ENCODE peak calls at places on chromosomes 2 and 18, in seven cellular contexts. H, I, J, Q, E, N and V are unnamed samples.

GRCh38 chr2:65282492-65283053 is 54.9 kb downstream of the ACTR2 start:
- DNase-seq in Q (no peak), E (no peak), I (no peak), N (no peak), H (no peak), J (no peak), V (no peak)

GRCh38 chr2:11132036-11132671 is 23.1 kb upstream of the SLC66A3 start:
- DNase-seq in H (no peak), J (no peak), Q (no peak), E (no peak), N (no peak), I (no peak), V (no peak)

GRCh38 chr2:41061371-41061770 is 609.5 kb upstream of the SLC8A1 start:
- DNase-seq in I (no peak), Q (no peak), J (no peak), E (no peak), N (no peak), H (no peak), V (no peak)

GRCh38 chr18:74679006-74679678 is 81.5 kb downstream of the ZNF407 start:
- DNase-seq in Q (peak), I (no peak), E (no peak), H (no peak), J (no peak), N (no peak), V (no peak)

GRCh38 chr2:179963626-179964025 is 43.5 kb downstream of the CWC22 start:
- DNase-seq in J (no peak), I (no peak), Q (no peak), H (no peak), E (no peak), N (no peak), V (no peak)

GRCh38 chr2:11753452-11753885 is 7.0 kb downstream of the LPIN1 start:
- DNase-seq in E (no peak), N (no peak), H (peak), J (no peak), I (peak), Q (peak), V (peak)

GRCh38 chr2:15777795-15778371 is 162.5 kb upstream of the MYCN start:
- DNase-seq in J (no peak), H (no peak), N (no peak), E (no peak), Q (no peak), I (no peak), V (no peak)

GRCh38 chr2:120470041-120470716 is 124.2 kb downstream of the INHBB start:
- DNase-seq in Q (no peak), H (peak), N (no peak), E (no peak), I (no peak), J (no peak), V (no peak)

GRCh38 chr18:46199515-46200147 is 95.4 kb downstream of the HAUS1 start:
- DNase-seq in N (peak), Q (no peak), J (no peak), I (no peak), H (no peak), E (no peak), V (no peak)

GRCh38 chr2:28716265-28716865 is 35.3 kb upstream of the PPP1CB start:
- DNase-seq in N (peak), E (no peak), H (peak), Q (peak), I (no peak), J (peak), V (peak)

GRCh38 chr2:3210257-3210656 is 167.4 kb downstream of the EIPR1 start:
- DNase-seq in E (no peak), H (no peak), J (no peak), Q (no peak), N (no peak), I (no peak), V (no peak)

GRCh38 chr2:135029481-135030134 is 17.6 kb downstream of the MAP3K19 start:
- DNase-seq in E (no peak), H (no peak), N (no peak), J (no peak), Q (no peak), I (no peak), V (no peak)

GRCh38 chr2:226979004-226979403 is 143.2 kb downstream of the RHBDD1 start:
- DNase-seq in E (no peak), Q (no peak), H (no peak), I (no peak), J (no peak), N (no peak), V (no peak)

GRCh38 chr2:219679571-219679970 is 52.1 kb downstream of the SLC4A3 start:
- DNase-seq in J (no peak), N (no peak), Q (no peak), H (no peak), I (no peak), E (no peak), V (no peak)

GRCh38 chr2:134736167-134736885 is 17.5 kb upstream of the TMEM163 start:
- DNase-seq in Q (no peak), E (no peak), I (no peak), N (peak), H (no peak), J (no peak), V (no peak)

GRCh38 chr2:170369894-170370293 is 191.9 kb downstream of the MYO3B start:
- DNase-seq in E (no peak), Q (no peak), J (no peak), H (no peak), N (peak), I (no peak), V (no peak)

GRCh38 chr2:229489016-229489415 is 217.9 kb upstream of the PID1 start:
- DNase-seq in I (no peak), Q (no peak), N (no peak), H (no peak), J (no peak), E (no peak), V (no peak)

GRCh38 chr2:219508444-219508734 is 5.9 kb upstream of the ASIC4 start:
- DNase-seq in J (no peak), N (no peak), Q (no peak), H (no peak), E (no peak), I (no peak), V (no peak)

GRCh38 chr18:2958819-2959298 is 54.1 kb downstream of the LPIN2 start:
- DNase-seq in N (no peak), H (no peak), E (no peak), I (no peak), Q (peak), J (no peak), V (peak)

GRCh38 chr2:37389984-37390765 is 45.7 kb downstream of the QPCT start:
- DNase-seq in N (peak), E (no peak), Q (peak), H (peak), J (peak), I (peak), V (peak)

GRCh38 chr2:60416221-60417008 is 137.0 kb downstream of the BCL11A start:
- DNase-seq in E (no peak), Q (no peak), I (no peak), J (peak), H (no peak), N (no peak), V (no peak)

GRCh38 chr2:240643093-240643810 is 18.0 kb downstream of the GPR35 start:
- DNase-seq in N (no peak), Q (no peak), E (no peak), H (no peak), J (no peak), I (no peak), V (no peak)

GRCh38 chr2:224781400-224781799 is 65.2 kb upstream of the CCDC195 start:
- DNase-seq in N (no peak), H (no peak), I (no peak), E (no peak), Q (no peak), J (no peak), V (no peak)

GRCh38 chr2:208042041-208042440 is 16.7 kb upstream of the PLEKHM3 start:
- DNase-seq in I (no peak), J (no peak), N (no peak), E (no peak), H (no peak), Q (no peak), V (no peak)

GRCh38 chr2:203527719-203528118 is 7.4 kb downstream of the RAPH1 start:
- DNase-seq in I (no peak), N (no peak), H (no peak), E (no peak), Q (no peak), J (no peak), V (no peak)

GRCh38 chr2:32496657-32497056 is 131.2 kb upstream of the TTC27 start:
- DNase-seq in H (peak), I (no peak), E (no peak), Q (no peak), J (no peak), N (no peak), V (no peak)

GRCh38 chr18:62715829-62716678 is 713 bp downstream of the PHLPP1 start:
- DNase-seq in J (peak), H (peak), N (peak), I (peak), E (peak), Q (peak), V (peak)

GRCh38 chr2:201402651-201403573 is 45.8 kb upstream of the FLACC1 start:
- DNase-seq in I (no peak), N (no peak), H (no peak), E (no peak), Q (no peak), J (no peak), V (no peak)

GRCh38 chr2:222318026-222318711 is 19.4 kb upstream of the PAX3 start:
- DNase-seq in N (peak), J (no peak), I (peak), Q (peak), E (no peak), H (no peak), V (peak)

GRCh38 chr2:766255-766654 is 89.0 kb upstream of the TMEM18 start:
- DNase-seq in Q (no peak), H (no peak), I (no peak), E (no peak), N (no peak), J (no peak), V (no peak)

GRCh38 chr18:45365835-45366234 is 249.4 kb upstream of the SLC14A2 start:
- DNase-seq in Q (no peak), E (no peak), J (no peak), H (no peak), N (no peak), I (no peak), V (no peak)

GRCh38 chr2:126720647-126721046 is 64.7 kb downstream of the GYPC start:
- DNase-seq in I (no peak), N (no peak), E (no peak), H (no peak), J (no peak), Q (no peak), V (no peak)

GRCh38 chr2:127076924-127077323 is 30.0 kb downstream of the BIN1 start:
- DNase-seq in Q (no peak), N (no peak), H (no peak), I (no peak), J (no peak), E (no peak), V (no peak)

GRCh38 chr2:11160731-11161455 is 5.6 kb downstream of the SLC66A3 start:
- DNase-seq in I (no peak), E (no peak), H (no peak), N (no peak), J (no peak), Q (peak), V (peak)

DNA sequence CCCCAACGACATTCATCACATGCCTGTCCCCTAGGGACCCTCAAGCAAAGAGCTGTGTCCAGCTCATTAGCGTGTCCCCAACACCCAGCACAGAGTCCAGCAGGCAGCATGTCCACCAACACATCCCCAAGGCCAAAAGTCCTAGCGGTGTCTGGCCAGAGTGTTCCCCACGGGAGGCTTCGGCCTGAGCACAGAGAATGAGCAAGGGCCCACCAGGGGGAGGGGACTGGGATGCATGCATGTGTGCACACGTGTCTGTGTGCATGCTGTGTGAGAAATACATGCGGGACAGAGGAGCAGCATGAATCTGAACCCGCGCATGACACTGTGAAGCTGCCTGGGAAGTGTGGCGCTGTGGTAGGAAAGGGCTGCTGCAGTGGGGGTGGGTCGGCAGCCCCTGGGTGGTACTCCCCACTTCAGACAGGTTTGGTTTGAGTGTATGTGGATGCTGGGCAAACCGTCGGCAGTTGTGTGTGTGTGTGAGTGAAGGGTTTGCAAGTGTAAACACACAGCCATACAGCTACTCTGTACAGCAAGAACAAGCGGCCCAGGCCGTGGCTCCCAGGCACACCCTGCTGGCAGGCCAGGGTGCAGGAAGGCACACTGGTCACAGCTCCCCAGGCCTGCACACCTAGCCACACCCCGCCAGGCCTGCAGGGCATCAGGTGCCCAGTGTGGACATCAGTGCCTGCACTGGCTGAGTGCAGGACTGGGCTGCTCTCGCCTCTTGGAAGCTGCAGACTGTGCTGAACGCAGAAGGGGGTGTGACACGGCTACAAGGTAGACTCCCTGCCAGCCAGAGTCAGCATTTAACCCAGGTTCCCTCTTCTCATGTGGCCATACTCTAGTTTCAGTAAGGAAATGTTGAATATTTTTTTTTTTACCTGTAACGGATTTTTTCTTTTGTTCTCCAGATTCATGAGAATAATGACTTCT is 19.5 kb upstream of the HES6 start:
- DNase-seq in N (no peak), Q (no peak), E (no peak), J (no peak), I (no peak), H (peak), V (no peak)
- TF ChIP-seq CTCF in N (no peak), Q (peak), E (no peak), J (no peak), I (no peak), H (no peak), V (no peak)

GRCh38 chr2:237162959-237163358 is 77.3 kb downstream of the COPS8 start:
- DNase-seq in H (no peak), I (no peak), Q (no peak), N (no peak), J (no peak), E (no peak), V (no peak)
- TF ChIP-seq CTCF in H (no peak), I (no peak), Q (no peak), N (no peak), J (no peak), E (no peak), V (no peak)

DNA sequence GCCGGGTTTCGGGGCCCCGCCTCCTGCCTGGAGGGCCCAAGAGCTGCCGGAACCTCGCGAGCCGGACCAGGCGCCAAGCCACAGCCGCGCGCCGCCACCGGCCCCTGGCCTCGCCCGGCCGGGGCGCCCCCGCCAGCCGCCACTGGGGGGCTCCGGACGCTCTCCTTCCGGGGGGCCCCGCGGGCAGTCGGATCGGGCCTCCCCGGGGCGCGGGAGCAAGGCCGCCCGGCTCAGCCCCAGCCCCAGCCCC is 17.4 kb upstream of the HAAO start:
- DNase-seq in H (peak), E (no peak), J (peak), Q (peak), I (peak), N (peak), V (no peak)
- TF ChIP-seq CTCF in H (peak), E (no peak), J (no peak), Q (peak), I (no peak), N (no peak), V (peak)

GRCh38 chr2:72367530-72368225 is 220.0 kb upstream of the CYP26B1 start:
- DNase-seq in H (no peak), Q (no peak), E (no peak), I (no peak), J (peak), N (peak), V (no peak)
- TF ChIP-seq CTCF in H (no peak), Q (no peak), E (no peak), I (no peak), J (peak), N (peak), V (no peak)

DNA sequence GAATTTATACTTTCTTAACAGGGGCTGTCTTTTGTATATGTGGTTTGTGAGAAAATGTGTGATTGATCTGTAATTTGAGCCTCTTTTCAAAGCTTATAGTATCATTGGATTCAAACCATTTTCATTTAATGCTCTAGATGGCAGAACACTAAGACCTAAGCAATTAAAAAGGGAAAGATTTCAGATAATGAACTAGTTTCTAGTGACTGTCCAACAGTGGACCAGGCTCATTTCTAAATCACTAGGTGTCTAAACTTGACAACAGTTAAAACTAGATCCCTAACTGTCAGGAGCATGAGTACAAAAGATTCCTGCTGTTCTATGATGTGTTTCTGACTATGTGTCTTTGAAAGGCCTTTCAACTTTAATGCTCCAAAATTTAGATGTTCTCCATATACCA is 54.6 kb downstream of the ANKRD44 start:
- DNase-seq in I (no peak), H (no peak), N (no peak), J (no peak), E (no peak), Q (no peak), V (no peak)
- TF ChIP-seq CTCF in I (no peak), H (no peak), N (no peak), J (no peak), E (no peak), Q (no peak), V (no peak)

GRCh38 chr2:96839875-96840850 is 3.7 kb downstream of the ANKRD23 start:
- DNase-seq in I (no peak), E (no peak), J (no peak), N (no peak), H (no peak), Q (no peak), V (no peak)

GRCh38 chr2:96844405-96844808 is 586 bp upstream of the ANKRD23 start:
- DNase-seq in J (no peak), E (no peak), I (no peak), H (no peak), Q (no peak), N (no peak), V (no peak)

GRCh38 chr2:96842600-96842999 is 1.2 kb downstream of the ANKRD23 start:
- DNase-seq in Q (no peak), H (no peak), J (peak), N (no peak), I (no peak), E (no peak), V (no peak)

GRCh38 chr2:96841707-96842495 is 1.9 kb downstream of the ANKRD23 start:
- DNase-seq in Q (no peak), I (no peak), J (no peak), H (no peak), E (no peak), N (no peak), V (no peak)

DNA sequence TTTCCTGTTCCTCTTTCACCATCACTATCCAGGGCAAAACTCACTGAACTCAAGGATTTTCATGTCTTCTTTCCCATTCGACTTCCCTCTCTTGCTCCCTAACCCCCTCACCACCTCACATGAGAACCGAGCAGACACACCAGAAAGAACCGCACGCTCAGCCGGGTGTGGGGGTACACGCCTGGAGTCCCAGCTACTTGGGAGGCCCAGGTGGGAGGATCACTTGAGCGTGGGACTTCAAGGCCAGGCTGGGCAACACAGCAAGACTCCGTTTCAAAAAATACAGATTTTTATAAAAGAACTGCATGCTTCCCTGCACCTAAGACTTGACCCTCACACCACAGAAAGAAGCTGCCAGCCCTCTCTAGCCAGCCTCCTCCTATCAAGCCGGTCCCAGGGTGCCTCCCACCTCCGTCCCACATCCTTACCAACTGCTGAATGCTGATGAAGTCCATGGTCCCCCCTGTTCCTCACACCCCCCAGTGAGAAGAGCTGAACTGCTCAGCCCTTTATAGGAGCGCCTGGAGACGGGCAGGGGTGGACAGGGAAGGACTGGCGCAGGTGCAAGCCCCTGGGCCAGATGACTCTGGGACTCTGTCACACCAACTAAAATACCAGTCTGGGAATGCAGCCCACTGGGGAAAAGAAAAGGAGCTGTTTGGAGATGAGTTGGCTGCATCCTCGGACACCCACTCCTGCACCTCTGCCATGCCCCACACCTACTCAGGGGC is at the start of gene ANKRD23:
- DNase-seq in N (no peak), Q (no peak), I (no peak), J (no peak), H (no peak), E (no peak), V (no peak)
- TF ChIP-seq CTCF in N (no peak), Q (no peak), I (no peak), J (no peak), H (no peak), E (no peak), V (no peak)

GRCh38 chr2:206232287-206233035 is 42.0 kb upstream of the ZDBF2 start:
- DNase-seq in N (no peak), I (no peak), H (no peak), J (no peak), Q (no peak), E (no peak), V (peak)

GRCh38 chr2:206230060-206230890 is 44.2 kb upstream of the ZDBF2 start:
- DNase-seq in Q (no peak), J (no peak), N (peak), I (no peak), E (no peak), H (no peak), V (no peak)

GRCh38 chr2:206229642-206230041 is 44.8 kb upstream of the ZDBF2 start:
- DNase-seq in Q (no peak), J (no peak), H (no peak), N (no peak), I (no peak), E (no peak), V (no peak)

GRCh38 chr2:206231669-206232286 is 42.7 kb upstream of the ZDBF2 start:
- DNase-seq in H (no peak), J (no peak), E (no peak), N (no peak), I (no peak), Q (no peak), V (no peak)
- TF ChIP-seq CTCF in H (no peak), J (no peak), E (no peak), N (no peak), I (no peak), Q (no peak), V (no peak)